ENCODE peak calls at places on chromosomes 2 and 18, in four cellular contexts. T is GM20000, X is left cardiac atrium, F is left lobe of liver. P is an unnamed sample.
A peak's percentile ranks its signal among the peaks of the same experiment; 100 is the strongest.

GRCh38 chr2:104236491-104236890 is 617.4 kb upstream of the POU3F3 start:
- DNase-seq in T (no peak), X (no peak), F (no peak), P (no peak)

GRCh38 chr2:101751875-101752619 is 54.5 kb downstream of the MAP4K4 start:
- DNase-seq in T (peak; percentile 53), X (no peak), F (no peak), P (peak; percentile 42)

GRCh38 chr2:112140899-112141622 is 2.9 kb downstream of the FBLN7 start:
- DNase-seq in T (no peak), X (no peak), F (no peak), P (no peak)

GRCh38 chr2:163878718-163879117 is 142.9 kb upstream of the FIGN start:
- DNase-seq in T (no peak), X (no peak), F (peak; percentile 43), P (peak; percentile 4)

GRCh38 chr2:170524828-170525565 is 190.1 kb upstream of the SP5 start:
- DNase-seq in T (peak; percentile 24), X (no peak), F (no peak), P (peak; percentile 12)

GRCh38 chr18:10927980-10928605 is 221.3 kb downstream of the PIEZO2 start:
- DNase-seq in T (peak; percentile 34), X (no peak), F (no peak), P (peak; percentile 49)

GRCh38 chr2:205684871-205685313 is 2.6 kb downstream of the NRP2 start:
- DNase-seq in T (no peak), X (peak; percentile 39), F (no peak), P (no peak)

GRCh38 chr2:169964740-169965139 is 137.5 kb downstream of the UBR3 start:
- DNase-seq in T (no peak), X (no peak), F (no peak), P (no peak)

GRCh38 chr2:122003196-122003595 is 247.7 kb downstream of the TSN start:
- DNase-seq in T (no peak), X (no peak), F (no peak), P (no peak)

GRCh38 chr2:23545811-23546210 is 160.8 kb downstream of the KLHL29 start:
- DNase-seq in T (no peak), X (no peak), F (no peak), P (no peak)

GRCh38 chr2:182559623-182560022 is 132.8 kb upstream of the PDE1A start:
- DNase-seq in T (no peak), X (no peak), F (no peak), P (no peak)

P was measured in GM13977.